ENCODE peak calls at places on chromosomes 12 and 14, in ten cellular contexts. Q is stomach, W is neural progenitor cell, S is kidney tubule cell, K is ecto neural progenitor cell, I is WTC11, R is NB4, F is HT-29, U is NCI-H1417, E is AG20443. O is an unnamed sample.

GRCh38 chr12:53244337-53244736 is 12.3 kb upstream of the RARG start:
- DNase-seq in Q (no peak), W (no peak), S (no peak), K (no peak), I (no peak), R (no peak), F (no peak), U (no peak), E (no peak), O (no peak)

GRCh38 chr12:1572731-1573130 is 21.6 kb downstream of the FBXL14 start:
- DNase-seq in Q (no peak), W (no peak), S (no peak), K (no peak), I (no peak), R (no peak), F (no peak), U (no peak), E (no peak), O (no peak)

GRCh38 chr14:23653046-23653445 is 16.9 kb downstream of the DHRS2 start:
- DNase-seq in Q (no peak), W (no peak), S (no peak), K (no peak), I (no peak), R (no peak), F (no peak), U (no peak), E (no peak), O (no peak)

GRCh38 chr12:82329508-82329907 is 28.7 kb downstream of the CCDC59 start:
- DNase-seq in Q (no peak), W (peak), S (no peak), K (no peak), I (no peak), R (no peak), F (no peak), U (peak), E (no peak), O (peak)

GRCh38 chr14:21734457-21735074 is 60.9 kb upstream of the OR4E1 start:
- DNase-seq in Q (no peak), W (peak), S (peak), K (no peak), I (no peak), R (peak), F (peak), U (no peak), E (no peak), O (peak)

GRCh38 chr14:88189040-88189839 is 133.8 kb downstream of the KCNK10 start:
- DNase-seq in Q (peak), W (peak), S (peak), K (peak), I (peak), R (peak), F (peak), U (peak), E (peak), O (peak)

GRCh38 chr14:68637106-68638021 is 155.5 kb downstream of the ZFP36L1 start:
- DNase-seq in Q (no peak), W (no peak), S (peak), K (no peak), I (no peak), R (no peak), F (no peak), U (no peak), E (peak), O (no peak)

GRCh38 chr14:52951730-52952481 is 1.1 kb upstream of the FERMT2 start:
- DNase-seq in Q (peak), W (peak), S (peak), K (no peak), I (peak), R (peak), F (no peak), U (peak), E (peak), O (no peak)

GRCh38 chr12:65306603-65307501 is 28.4 kb downstream of the MSRB3 start:
- DNase-seq in Q (no peak), W (peak), S (peak), K (no peak), I (no peak), R (peak), F (peak), U (peak), E (peak), O (no peak)

GRCh38 chr12:89824822-89825221 is 116.2 kb upstream of the ATP2B1 start:
- DNase-seq in Q (no peak), W (no peak), S (no peak), K (no peak), I (no peak), R (no peak), F (peak), U (no peak), E (no peak), O (no peak)

GRCh38 chr12:3632256-3633240 is 120.4 kb downstream of the CRACR2A start:
- DNase-seq in Q (no peak), W (no peak), S (no peak), K (no peak), I (no peak), R (no peak), F (no peak), U (no peak), E (no peak), O (no peak)

GRCh38 chr12:125512541-125513298 is 447.5 kb downstream of the AACS start:
- DNase-seq in Q (no peak), W (no peak), S (no peak), K (no peak), I (no peak), R (peak), F (no peak), U (no peak), E (no peak), O (no peak)

GRCh38 chr12:96368233-96368632 is 32.0 kb downstream of the CDK17 start:
- DNase-seq in Q (no peak), W (no peak), S (no peak), K (no peak), I (no peak), R (no peak), F (no peak), U (no peak), E (no peak), O (no peak)

GRCh38 chr12:127980585-127980984 is 286.4 kb upstream of the TMEM132C start:
- DNase-seq in Q (no peak), W (no peak), S (no peak), K (no peak), I (no peak), R (no peak), F (no peak), U (no peak), E (no peak), O (no peak)

GRCh38 chr12:34602213-34602940 is 580.1 kb downstream of the ALG10 start:
- DNase-seq in Q (no peak), W (no peak), S (no peak), K (peak), I (no peak), R (no peak), F (no peak), U (no peak), E (no peak), O (no peak)

GRCh38 chr12:52903285-52903854 is 1.5 kb downstream of the KRT8 start:
- DNase-seq in Q (peak), W (peak), S (peak), K (peak), I (peak), R (peak), F (peak), U (peak), E (peak), O (peak)

GRCh38 chr14:105091335-105092123 is 26.3 kb upstream of the GPR132 start:
- DNase-seq in Q (peak), W (no peak), S (peak), K (peak), I (no peak), R (no peak), F (peak), U (peak), E (peak), O (no peak)

GRCh38 chr14:73238262-73238852 is 1.1 kb downstream of the PAPLN start:
- DNase-seq in Q (no peak), W (peak), S (peak), K (no peak), I (no peak), R (peak), F (peak), U (peak), E (peak), O (no peak)

GRCh38 chr12:32400866-32401265 is 1.5 kb downstream of the FGD4 start:
- DNase-seq in Q (no peak), W (no peak), S (peak), K (no peak), I (no peak), R (no peak), F (peak), U (no peak), E (no peak), O (no peak)

GRCh38 chr12:108312885-108313203 is 26.3 kb downstream of the CMKLR1 start:
- DNase-seq in Q (no peak), W (no peak), S (no peak), K (no peak), I (no peak), R (no peak), F (peak), U (no peak), E (peak), O (no peak)

GRCh38 chr12:7806863-7807487 is 17.8 kb downstream of the NANOG start:
- DNase-seq in Q (peak), W (peak), S (peak), K (peak), I (peak), R (peak), F (peak), U (peak), E (peak), O (peak)